ENCODE peak calls at places on chromosomes 2 and 18, in nine cellular contexts. One of them, this sample, is unnamed.

GRCh38 chr2:8355046-8355445 is 326.8 kb upstream of the ID2 start:
- DNase-seq in GM04504: no peak
- DNase-seq in NCI-H446: no peak
- DNase-seq in effector memory CD8-positive, alpha-beta T cell: no peak
- DNase-seq in T-helper 2 cell: no peak
- DNase-seq in naive B cell: no peak
- DNase-seq in MM.1S: no peak
- DNase-seq in activated CD8-positive, alpha-beta memory T cell treated with anti-CD3 and anti-CD28 coated beads for 1 hour: no peak
- DNase-seq in mesothelial cell of epicardium: no peak
- DNase-seq in this sample: no peak

GRCh38 chr2:156331572-156332451 is 709 bp downstream of the NR4A2 start:
- DNase-seq in GM04504: peak
- DNase-seq in NCI-H446: no peak
- DNase-seq in effector memory CD8-positive, alpha-beta T cell: peak
- DNase-seq in T-helper 2 cell: peak
- DNase-seq in naive B cell: peak
- DNase-seq in MM.1S: no peak
- DNase-seq in activated CD8-positive, alpha-beta memory T cell treated with anti-CD3 and anti-CD28 coated beads for 1 hour: no peak
- DNase-seq in mesothelial cell of epicardium: no peak
- DNase-seq in this sample: no peak

GRCh38 chr2:135093685-135094340 is 41.7 kb downstream of the RAB3GAP1 start:
- DNase-seq in GM04504: no peak
- DNase-seq in NCI-H446: no peak
- DNase-seq in effector memory CD8-positive, alpha-beta T cell: no peak
- DNase-seq in T-helper 2 cell: no peak
- DNase-seq in naive B cell: no peak
- DNase-seq in MM.1S: no peak
- DNase-seq in activated CD8-positive, alpha-beta memory T cell treated with anti-CD3 and anti-CD28 coated beads for 1 hour: no peak
- DNase-seq in mesothelial cell of epicardium: no peak
- DNase-seq in this sample: no peak

GRCh38 chr2:5070257-5070656 is 621.9 kb upstream of the SOX11 start:
- DNase-seq in GM04504: no peak
- DNase-seq in NCI-H446: no peak
- DNase-seq in effector memory CD8-positive, alpha-beta T cell: no peak
- DNase-seq in T-helper 2 cell: no peak
- DNase-seq in naive B cell: no peak
- DNase-seq in MM.1S: no peak
- DNase-seq in activated CD8-positive, alpha-beta memory T cell treated with anti-CD3 and anti-CD28 coated beads for 1 hour: no peak
- DNase-seq in mesothelial cell of epicardium: no peak
- DNase-seq in this sample: no peak

GRCh38 chr18:54608008-54608642 is 17.1 kb downstream of the DYNAP start:
- DNase-seq in GM04504: no peak
- DNase-seq in NCI-H446: no peak
- DNase-seq in effector memory CD8-positive, alpha-beta T cell: no peak
- DNase-seq in T-helper 2 cell: no peak
- DNase-seq in naive B cell: no peak
- DNase-seq in MM.1S: no peak
- DNase-seq in activated CD8-positive, alpha-beta memory T cell treated with anti-CD3 and anti-CD28 coated beads for 1 hour: no peak
- DNase-seq in mesothelial cell of epicardium: no peak
- DNase-seq in this sample: no peak

GRCh38 chr2:218256612-218257350 is 4.0 kb upstream of the GPBAR1 start:
- DNase-seq in GM04504: no peak
- DNase-seq in NCI-H446: no peak
- DNase-seq in effector memory CD8-positive, alpha-beta T cell: no peak
- DNase-seq in T-helper 2 cell: no peak
- DNase-seq in naive B cell: no peak
- DNase-seq in MM.1S: no peak
- DNase-seq in activated CD8-positive, alpha-beta memory T cell treated with anti-CD3 and anti-CD28 coated beads for 1 hour: no peak
- DNase-seq in mesothelial cell of epicardium: no peak
- DNase-seq in this sample: no peak

GRCh38 chr18:28108801-28109200 is 68.1 kb downstream of the CDH2 start:
- DNase-seq in GM04504: no peak
- DNase-seq in NCI-H446: no peak
- DNase-seq in effector memory CD8-positive, alpha-beta T cell: no peak
- DNase-seq in T-helper 2 cell: no peak
- DNase-seq in naive B cell: no peak
- DNase-seq in MM.1S: no peak
- DNase-seq in activated CD8-positive, alpha-beta memory T cell treated with anti-CD3 and anti-CD28 coated beads for 1 hour: no peak
- DNase-seq in mesothelial cell of epicardium: no peak
- DNase-seq in this sample: no peak

GRCh38 chr2:175233135-175233719 is 51.7 kb upstream of the ATP5MC3 start:
- DNase-seq in GM04504: peak
- DNase-seq in NCI-H446: no peak
- DNase-seq in effector memory CD8-positive, alpha-beta T cell: no peak
- DNase-seq in T-helper 2 cell: peak
- DNase-seq in naive B cell: no peak
- DNase-seq in MM.1S: no peak
- DNase-seq in activated CD8-positive, alpha-beta memory T cell treated with anti-CD3 and anti-CD28 coated beads for 1 hour: no peak
- DNase-seq in mesothelial cell of epicardium: no peak
- DNase-seq in this sample: no peak

GRCh38 chr2:222193328-222194008 is 105.3 kb downstream of the PAX3 start:
- DNase-seq in GM04504: no peak
- DNase-seq in NCI-H446: no peak
- DNase-seq in effector memory CD8-positive, alpha-beta T cell: no peak
- DNase-seq in T-helper 2 cell: no peak
- DNase-seq in naive B cell: no peak
- DNase-seq in MM.1S: no peak
- DNase-seq in activated CD8-positive, alpha-beta memory T cell treated with anti-CD3 and anti-CD28 coated beads for 1 hour: no peak
- DNase-seq in mesothelial cell of epicardium: no peak
- DNase-seq in this sample: no peak

GRCh38 chr2:236867441-236868260 is 218.0 kb upstream of the COPS8 start:
- DNase-seq in GM04504: no peak
- DNase-seq in NCI-H446: no peak
- DNase-seq in effector memory CD8-positive, alpha-beta T cell: no peak
- DNase-seq in T-helper 2 cell: no peak
- DNase-seq in naive B cell: no peak
- DNase-seq in MM.1S: no peak
- DNase-seq in activated CD8-positive, alpha-beta memory T cell treated with anti-CD3 and anti-CD28 coated beads for 1 hour: no peak
- DNase-seq in mesothelial cell of epicardium: peak
- DNase-seq in this sample: no peak

GRCh38 chr2:12970861-12971260 is 254.1 kb downstream of the TRIB2 start:
- DNase-seq in GM04504: no peak
- DNase-seq in NCI-H446: no peak
- DNase-seq in effector memory CD8-positive, alpha-beta T cell: no peak
- DNase-seq in T-helper 2 cell: no peak
- DNase-seq in naive B cell: no peak
- DNase-seq in MM.1S: no peak
- DNase-seq in activated CD8-positive, alpha-beta memory T cell treated with anti-CD3 and anti-CD28 coated beads for 1 hour: no peak
- DNase-seq in mesothelial cell of epicardium: no peak
- DNase-seq in this sample: no peak

GRCh38 chr2:162086904-162087303 is 12.9 kb upstream of the DPP4 start:
- DNase-seq in GM04504: no peak
- DNase-seq in NCI-H446: no peak
- DNase-seq in effector memory CD8-positive, alpha-beta T cell: no peak
- DNase-seq in T-helper 2 cell: no peak
- DNase-seq in naive B cell: no peak
- DNase-seq in MM.1S: no peak
- DNase-seq in activated CD8-positive, alpha-beta memory T cell treated with anti-CD3 and anti-CD28 coated beads for 1 hour: no peak
- DNase-seq in mesothelial cell of epicardium: no peak
- DNase-seq in this sample: no peak

GRCh38 chr2:112317303-112318158 is 42.1 kb downstream of the ZC3H6 start:
- DNase-seq in GM04504: no peak
- DNase-seq in NCI-H446: no peak
- DNase-seq in effector memory CD8-positive, alpha-beta T cell: no peak
- DNase-seq in T-helper 2 cell: no peak
- DNase-seq in naive B cell: no peak
- DNase-seq in MM.1S: no peak
- DNase-seq in activated CD8-positive, alpha-beta memory T cell treated with anti-CD3 and anti-CD28 coated beads for 1 hour: no peak
- DNase-seq in mesothelial cell of epicardium: no peak
- DNase-seq in this sample: no peak

GRCh38 chr2:8154936-8155335 is 526.9 kb upstream of the ID2 start:
- DNase-seq in GM04504: no peak
- DNase-seq in NCI-H446: no peak
- DNase-seq in effector memory CD8-positive, alpha-beta T cell: no peak
- DNase-seq in T-helper 2 cell: peak
- DNase-seq in naive B cell: no peak
- DNase-seq in MM.1S: no peak
- DNase-seq in activated CD8-positive, alpha-beta memory T cell treated with anti-CD3 and anti-CD28 coated beads for 1 hour: no peak
- DNase-seq in mesothelial cell of epicardium: no peak
- DNase-seq in this sample: no peak

GRCh38 chr2:9982248-9982647 is 30.8 kb downstream of the GRHL1 start:
- DNase-seq in GM04504: peak
- DNase-seq in NCI-H446: no peak
- DNase-seq in effector memory CD8-positive, alpha-beta T cell: no peak
- DNase-seq in T-helper 2 cell: no peak
- DNase-seq in naive B cell: no peak
- DNase-seq in MM.1S: no peak
- DNase-seq in activated CD8-positive, alpha-beta memory T cell treated with anti-CD3 and anti-CD28 coated beads for 1 hour: no peak
- DNase-seq in mesothelial cell of epicardium: no peak
- DNase-seq in this sample: no peak